ENCODE peak calls at places on chromosome 12, in ten cellular contexts. One of them, this sample, is unnamed.

GRCh38 chr12:10562306-10562933 is 51.0 kb downstream of the MAGOHB start:
- DNase-seq in A549: peak; percentile 13
- DNase-seq in GM13976: peak; percentile 42
- DNase-seq in ovary: no peak
- DNase-seq in posterior cingulate gyrus: no peak
- DNase-seq in fibroblast of the conjunctiva: peak; percentile 32
- DNase-seq in stimulated activated CD8-positive, alpha-beta memory T cell treated with anti-CD3 and anti-CD28 coated beads, Interleukin-7, amount 100 ng/mL, for 1 hour: no peak
- DNase-seq in lower leg skin: no peak
- DNase-seq in upper lobe of right lung: no peak
- DNase-seq in D341Med: peak; percentile 25
- DNase-seq in this sample: peak; percentile 29

GRCh38 chr12:96164951-96165858 is 29.0 kb upstream of the ELK3 start:
- DNase-seq in D341Med: no peak
- DNase-seq in A549: no peak
- DNase-seq in ovary: no peak
- DNase-seq in lower leg skin: no peak
- DNase-seq in upper lobe of right lung: no peak
- DNase-seq in stimulated activated CD8-positive, alpha-beta memory T cell treated with anti-CD3 and anti-CD28 coated beads, Interleukin-7, amount 100 ng/mL, for 1 hour: no peak
- DNase-seq in fibroblast of the conjunctiva: no peak
- DNase-seq in GM13976: no peak
- DNase-seq in posterior cingulate gyrus: no peak
- DNase-seq in this sample: no peak

GRCh38 chr12:57173089-57173488 is 25.7 kb upstream of the LRP1-AS start:
- DNase-seq in GM13976: peak; percentile 71
- DNase-seq in fibroblast of the conjunctiva: no peak
- DNase-seq in D341Med: peak; percentile 74
- DNase-seq in lower leg skin: no peak
- DNase-seq in stimulated activated CD8-positive, alpha-beta memory T cell treated with anti-CD3 and anti-CD28 coated beads, Interleukin-7, amount 100 ng/mL, for 1 hour: no peak
- DNase-seq in posterior cingulate gyrus: no peak
- DNase-seq in upper lobe of right lung: no peak
- DNase-seq in ovary: no peak
- DNase-seq in A549: peak; percentile 55
- DNase-seq in this sample: peak; percentile 8

GRCh38 chr12:50655374-50655921 is 108.5 kb upstream of the ATF1 start:
- DNase-seq in fibroblast of the conjunctiva: no peak
- DNase-seq in upper lobe of right lung: no peak
- DNase-seq in posterior cingulate gyrus: no peak
- DNase-seq in stimulated activated CD8-positive, alpha-beta memory T cell treated with anti-CD3 and anti-CD28 coated beads, Interleukin-7, amount 100 ng/mL, for 1 hour: no peak
- DNase-seq in ovary: no peak
- DNase-seq in lower leg skin: no peak
- DNase-seq in D341Med: no peak
- DNase-seq in GM13976: no peak
- DNase-seq in A549: no peak
- DNase-seq in this sample: no peak

GRCh38 chr12:120830052-120830940 is 73.9 kb downstream of the SPPL3 start:
- DNase-seq in ovary: no peak
- DNase-seq in posterior cingulate gyrus: no peak
- DNase-seq in A549: no peak
- DNase-seq in upper lobe of right lung: no peak
- DNase-seq in fibroblast of the conjunctiva: no peak
- DNase-seq in GM13976: no peak
- DNase-seq in D341Med: no peak
- DNase-seq in stimulated activated CD8-positive, alpha-beta memory T cell treated with anti-CD3 and anti-CD28 coated beads, Interleukin-7, amount 100 ng/mL, for 1 hour: no peak
- DNase-seq in lower leg skin: no peak
- DNase-seq in this sample: no peak

GRCh38 chr12:92108651-92109050 is 37.0 kb downstream of the BTG1 start:
- DNase-seq in ovary: no peak
- DNase-seq in stimulated activated CD8-positive, alpha-beta memory T cell treated with anti-CD3 and anti-CD28 coated beads, Interleukin-7, amount 100 ng/mL, for 1 hour: no peak
- DNase-seq in A549: no peak
- DNase-seq in D341Med: no peak
- DNase-seq in fibroblast of the conjunctiva: peak; percentile 26
- DNase-seq in upper lobe of right lung: no peak
- DNase-seq in posterior cingulate gyrus: no peak
- DNase-seq in GM13976: no peak
- DNase-seq in lower leg skin: no peak
- DNase-seq in this sample: peak; percentile 71

GRCh38 chr12:31558521-31558920 is 32.4 kb downstream of the DENND5B start:
- DNase-seq in A549: no peak
- DNase-seq in D341Med: no peak
- DNase-seq in stimulated activated CD8-positive, alpha-beta memory T cell treated with anti-CD3 and anti-CD28 coated beads, Interleukin-7, amount 100 ng/mL, for 1 hour: no peak
- DNase-seq in fibroblast of the conjunctiva: no peak
- DNase-seq in posterior cingulate gyrus: no peak
- DNase-seq in ovary: no peak
- DNase-seq in GM13976: no peak
- DNase-seq in lower leg skin: no peak
- DNase-seq in upper lobe of right lung: no peak
- DNase-seq in this sample: no peak

GRCh38 chr12:12683725-12684124 is 12.3 kb downstream of the GPR19 start:
- DNase-seq in fibroblast of the conjunctiva: no peak
- DNase-seq in stimulated activated CD8-positive, alpha-beta memory T cell treated with anti-CD3 and anti-CD28 coated beads, Interleukin-7, amount 100 ng/mL, for 1 hour: no peak
- DNase-seq in posterior cingulate gyrus: peak; percentile 29
- DNase-seq in lower leg skin: no peak
- DNase-seq in upper lobe of right lung: no peak
- DNase-seq in ovary: no peak
- DNase-seq in D341Med: no peak
- DNase-seq in A549: no peak
- DNase-seq in GM13976: no peak
- DNase-seq in this sample: no peak

GRCh38 chr12:3913278-3913677 is 40.1 kb upstream of the PARP11 start:
- DNase-seq in D341Med: no peak
- DNase-seq in lower leg skin: no peak
- DNase-seq in stimulated activated CD8-positive, alpha-beta memory T cell treated with anti-CD3 and anti-CD28 coated beads, Interleukin-7, amount 100 ng/mL, for 1 hour: no peak
- DNase-seq in ovary: no peak
- DNase-seq in fibroblast of the conjunctiva: no peak
- DNase-seq in posterior cingulate gyrus: no peak
- DNase-seq in A549: no peak
- DNase-seq in GM13976: no peak
- DNase-seq in upper lobe of right lung: no peak
- DNase-seq in this sample: no peak

GRCh38 chr12:2959508-2960431 is 573 bp downstream of the TEAD4 start:
- DNase-seq in posterior cingulate gyrus: peak; percentile 37
- DNase-seq in lower leg skin: no peak
- DNase-seq in upper lobe of right lung: peak; percentile 82
- DNase-seq in GM13976: peak; percentile 73
- DNase-seq in ovary: peak; percentile 64
- DNase-seq in stimulated activated CD8-positive, alpha-beta memory T cell treated with anti-CD3 and anti-CD28 coated beads, Interleukin-7, amount 100 ng/mL, for 1 hour: no peak
- DNase-seq in fibroblast of the conjunctiva: no peak
- DNase-seq in A549: peak; percentile 68
- DNase-seq in D341Med: peak; percentile 85
- DNase-seq in this sample: peak; percentile 14

This sample was measured in NCI-H460.